ENCODE peak calls at places on chromosome 2, in seven cellular contexts. D is RPMI7951, O is left ventricle myocardium superior, S is fibroblast of mammary gland, F is AG09319, K is colonic mucosa, Y is PC-3. N is an unnamed sample.

GRCh38 chr2:23756593-23757292 is 170.2 kb downstream of the ATAD2B start:
- DNase-seq in D (peak), O (no peak), S (no peak), F (no peak), K (no peak), Y (no peak), N (no peak)

GRCh38 chr2:36397728-36398413 is 42.3 kb downstream of the CRIM1 start:
- DNase-seq in D (no peak), O (no peak), S (no peak), F (no peak), K (peak), Y (peak), N (no peak)

GRCh38 chr2:37648316-37649011 is 23.0 kb downstream of the CDC42EP3 start:
- DNase-seq in D (peak), O (peak), S (no peak), F (no peak), K (no peak), Y (no peak), N (no peak)

GRCh38 chr2:149006883-149007543 is 31.5 kb upstream of the LYPD6B start:
- DNase-seq in D (no peak), O (no peak), S (no peak), F (no peak), K (no peak), Y (no peak), N (no peak)

GRCh38 chr2:229752970-229753729 is 38.8 kb upstream of the DNER start:
- DNase-seq in D (no peak), O (no peak), S (no peak), F (no peak), K (no peak), Y (no peak), N (no peak)

GRCh38 chr2:235570256-235570655 is 76.4 kb downstream of the AGAP1 start:
- DNase-seq in D (peak), O (no peak), S (no peak), F (no peak), K (no peak), Y (no peak), N (no peak)

GRCh38 chr2:110837421-110838409 is 105.3 kb downstream of the ACOXL start:
- DNase-seq in D (no peak), O (no peak), S (no peak), F (no peak), K (no peak), Y (no peak), N (no peak)

GRCh38 chr2:69641887-69642708 is 1.4 kb downstream of the AAK1 start:
- DNase-seq in D (no peak), O (no peak), S (no peak), F (no peak), K (no peak), Y (no peak), N (no peak)

GRCh38 chr2:102144128-102144527 is 1.6 kb downstream of the IL1R1 start:
- DNase-seq in D (no peak), O (no peak), S (peak), F (no peak), K (no peak), Y (no peak), N (no peak)

GRCh38 chr2:157672129-157672528 is 43.5 kb upstream of the ACVR1C start:
- DNase-seq in D (peak), O (no peak), S (peak), F (no peak), K (no peak), Y (peak), N (no peak)

GRCh38 chr2:53911434-53912189 is 51.8 kb upstream of the GPR75 start:
- DNase-seq in D (no peak), O (no peak), S (peak), F (no peak), K (no peak), Y (no peak), N (no peak)

GRCh38 chr2:240151477-240152031 is 11.1 kb upstream of the OTOS start:
- DNase-seq in D (no peak), O (peak), S (no peak), F (no peak), K (no peak), Y (peak), N (no peak)

GRCh38 chr2:46471-47345 is at the start of gene FAM110C:
- DNase-seq in D (peak), O (peak), S (peak), F (no peak), K (peak), Y (peak), N (no peak)

GRCh38 chr2:24494415-24494814 is 3.4 kb downstream of the NCOA1 start:
- DNase-seq in D (no peak), O (no peak), S (no peak), F (no peak), K (no peak), Y (no peak), N (no peak)

GRCh38 chr2:31275976-31276375 is 42.0 kb downstream of the EHD3 start:
- DNase-seq in D (peak), O (peak), S (no peak), F (no peak), K (no peak), Y (no peak), N (no peak)

GRCh38 chr2:71330585-71331330 is 824 bp upstream of the ZNF638 start:
- DNase-seq in D (no peak), O (no peak), S (no peak), F (no peak), K (no peak), Y (no peak), N (no peak)

GRCh38 chr2:160606336-160606735 is 112.7 kb upstream of the RBMS1 start:
- DNase-seq in D (no peak), O (no peak), S (no peak), F (no peak), K (no peak), Y (no peak), N (no peak)

GRCh38 chr2:37415128-37415817 is 70.8 kb downstream of the QPCT start:
- DNase-seq in D (peak), O (no peak), S (peak), F (no peak), K (no peak), Y (peak), N (no peak)

GRCh38 chr2:222982909-222983265 is 69.1 kb upstream of the KCNE4 start:
- DNase-seq in D (no peak), O (no peak), S (no peak), F (no peak), K (no peak), Y (no peak), N (no peak)

GRCh38 chr2:240502059-240502429 is 55.7 kb downstream of the ANKMY1 start:
- DNase-seq in D (no peak), O (no peak), S (no peak), F (no peak), K (peak), Y (no peak), N (no peak)

GRCh38 chr2:26141145-26141769 is 31.6 kb upstream of the GAREM2 start:
- DNase-seq in D (no peak), O (no peak), S (no peak), F (no peak), K (no peak), Y (no peak), N (no peak)

GRCh38 chr2:73000808-73001570 is 70.5 kb downstream of the SFXN5 start:
- DNase-seq in D (no peak), O (no peak), S (no peak), F (no peak), K (no peak), Y (no peak), N (no peak)

GRCh38 chr2:239956818-239957261 is 68.3 kb downstream of the NDUFA10 start:
- DNase-seq in D (no peak), O (peak), S (no peak), F (no peak), K (no peak), Y (no peak), N (no peak)

GRCh38 chr2:43648979-43649701 is 12.1 kb downstream of the PLEKHH2 start:
- DNase-seq in D (no peak), O (no peak), S (no peak), F (no peak), K (no peak), Y (no peak), N (peak)

GRCh38 chr2:65317841-65318240 is 90.2 kb downstream of the ACTR2 start:
- DNase-seq in D (no peak), O (no peak), S (peak), F (no peak), K (no peak), Y (peak), N (no peak)

GRCh38 chr2:19897623-19898245 is 4.0 kb downstream of the TTC32 start:
- DNase-seq in D (no peak), O (no peak), S (no peak), F (no peak), K (no peak), Y (no peak), N (no peak)

GRCh38 chr2:207830778-207831549 is 61.3 kb upstream of the FZD5 start:
- DNase-seq in D (no peak), O (no peak), S (no peak), F (no peak), K (no peak), Y (no peak), N (no peak)

GRCh38 chr2:11729362-11730212 is 16.8 kb upstream of the LPIN1 start:
- DNase-seq in D (no peak), O (no peak), S (no peak), F (no peak), K (no peak), Y (no peak), N (no peak)

GRCh38 chr2:29920631-29921559 is 491 bp downstream of the ALK start:
- DNase-seq in D (peak), O (peak), S (no peak), F (no peak), K (no peak), Y (peak), N (no peak)

GRCh38 chr2:186308347-186308746 is 177.7 kb upstream of the ZC3H15 start:
- DNase-seq in D (no peak), O (no peak), S (peak), F (no peak), K (no peak), Y (peak), N (no peak)

GRCh38 chr2:202831241-202831997 is 40.1 kb downstream of the ICA1L start:
- DNase-seq in D (peak), O (no peak), S (peak), F (no peak), K (peak), Y (peak), N (peak)

GRCh38 chr2:237323656-237324055 is 90.3 kb downstream of the COL6A3 start:
- DNase-seq in D (no peak), O (no peak), S (no peak), F (no peak), K (no peak), Y (no peak), N (no peak)

N was measured in AG09309.